ENCODE peak calls at places on chromosome X, in four cellular contexts. One of them, this sample, is unnamed. For H3K27me3 and H3K4me1, the result is how much of the 10 kb centered on the place peaks cover.

GRCh38 chrX:17375631-17376380 is 806 bp downstream of the NHS start:
- DNase-seq in Panc1: no peak
- DNase-seq in heart left ventricle: peak
- DNase-seq in esophagus squamous epithelium: no peak
- DNase-seq in this sample: peak

GRCh38 chrX:45710081-45710801 is 509.6 kb upstream of the DIPK2B start:
- DNase-seq in heart left ventricle: no peak
- DNase-seq in Panc1: peak
- DNase-seq in esophagus squamous epithelium: no peak
- DNase-seq in this sample: no peak

GRCh38 chrX:97909245-97909644 is 1025.5 kb downstream of the RPA4 start:
- DNase-seq in Panc1: no peak
- DNase-seq in heart left ventricle: no peak
- DNase-seq in esophagus squamous epithelium: no peak
- DNase-seq in this sample: no peak

GRCh38 chrX:21779095-21779494 is 21.2 kb upstream of the SMPX start:
- DNase-seq in heart left ventricle: no peak
- DNase-seq in Panc1: no peak
- DNase-seq in esophagus squamous epithelium: no peak
- DNase-seq in this sample: no peak

GRCh38 chrX:52420824-52421443 is 52.1 kb downstream of the XAGE2 start:
- DNase-seq in esophagus squamous epithelium: no peak
- DNase-seq in Panc1: no peak
- DNase-seq in heart left ventricle: no peak
- DNase-seq in this sample: no peak

GRCh38 chrX:52576474-52576873 is 59.6 kb upstream of the XAGE1B start:
- DNase-seq in esophagus squamous epithelium: no peak
- DNase-seq in Panc1: no peak
- DNase-seq in heart left ventricle: no peak
- DNase-seq in this sample: no peak

GRCh38 chrX:41178201-41178600 is 93.0 kb downstream of the USP9X start:
- DNase-seq in heart left ventricle: no peak
- DNase-seq in esophagus squamous epithelium: no peak
- DNase-seq in Panc1: no peak
- DNase-seq in this sample: no peak

GRCh38 chrX:141839856-141840255 is 1.7 kb downstream of the MAGEC3 start:
- DNase-seq in heart left ventricle: no peak
- DNase-seq in esophagus squamous epithelium: no peak
- DNase-seq in Panc1: no peak
- DNase-seq in this sample: no peak

GRCh38 chrX:15072259-15072658 is 197.6 kb downstream of the ASB9 start:
- DNase-seq in esophagus squamous epithelium: no peak
- DNase-seq in heart left ventricle: no peak
- DNase-seq in Panc1: no peak
- DNase-seq in this sample: no peak

GRCh38 chrX:53287493-53288138 is 6.2 kb upstream of the IQSEC2 start:
- DNase-seq in esophagus squamous epithelium: no peak
- DNase-seq in heart left ventricle: peak
- DNase-seq in Panc1: no peak
- DNase-seq in this sample: peak

GRCh38 chrX:87900320-87900908 is 382.8 kb downstream of the KLHL4 start:
- DNase-seq in Panc1: no peak
- DNase-seq in heart left ventricle: no peak
- DNase-seq in esophagus squamous epithelium: no peak
- DNase-seq in this sample: no peak

GRCh38 chrX:64191281-64192010 is 14.1 kb downstream of the AMER1 start:
- DNase-seq in heart left ventricle: no peak
- DNase-seq in Panc1: no peak
- DNase-seq in esophagus squamous epithelium: no peak
- DNase-seq in this sample: no peak

GRCh38 chrX:150848914-150849365 is 49.5 kb downstream of the CD99L2 start:
- DNase-seq in esophagus squamous epithelium: no peak
- DNase-seq in heart left ventricle: no peak
- DNase-seq in Panc1: peak
- DNase-seq in this sample: no peak

GRCh38 chrX:123504630-123505270 is 228.1 kb downstream of the THOC2 start:
- DNase-seq in esophagus squamous epithelium: no peak
- DNase-seq in heart left ventricle: no peak
- DNase-seq in Panc1: no peak
- DNase-seq in this sample: no peak

GRCh38 chrX:19889582-19890342 is 2.4 kb upstream of the SH3KBP1 start:
- DNase-seq in heart left ventricle: no peak
- DNase-seq in esophagus squamous epithelium: no peak
- DNase-seq in Panc1: no peak
- DNase-seq in this sample: peak

GRCh38 chrX:38636949-38637819 is 75.8 kb downstream of the TSPAN7 start:
- DNase-seq in Panc1: no peak
- DNase-seq in heart left ventricle: no peak
- DNase-seq in esophagus squamous epithelium: no peak
- DNase-seq in this sample: peak

GRCh38 chrX:37291924-37292323 is 57.2 kb upstream of the PRRG1 start:
- DNase-seq in heart left ventricle: no peak
- DNase-seq in esophagus squamous epithelium: no peak
- DNase-seq in Panc1: no peak
- DNase-seq in this sample: no peak

GRCh38 chrX:8879750-8880149 is 78.6 kb upstream of the FAM9A start:
- DNase-seq in heart left ventricle: no peak
- DNase-seq in Panc1: no peak
- DNase-seq in esophagus squamous epithelium: no peak
- DNase-seq in this sample: peak

GRCh38 chrX:137305404-137305803 is 260.5 kb upstream of the ZIC3 start:
- DNase-seq in Panc1: no peak
- DNase-seq in esophagus squamous epithelium: no peak
- DNase-seq in heart left ventricle: no peak
- DNase-seq in this sample: no peak

GRCh38 chrX:154531626-154532025 is 15.0 kb downstream of the G6PD start:
- DNase-seq in heart left ventricle: no peak
- DNase-seq in esophagus squamous epithelium: no peak
- DNase-seq in Panc1: no peak
- DNase-seq in this sample: no peak

GRCh38 chrX:68762649-68763268 is 66.1 kb upstream of the EFNB1 start:
- DNase-seq in Panc1: no peak
- DNase-seq in esophagus squamous epithelium: no peak
- DNase-seq in heart left ventricle: no peak
- DNase-seq in this sample: no peak

GRCh38 chrX:7146703-7147430 is 645 bp upstream of the STS start:
- DNase-seq in esophagus squamous epithelium: no peak
- DNase-seq in Panc1: no peak
- DNase-seq in heart left ventricle: no peak
- DNase-seq in this sample: no peak

GRCh38 chrX:15293471-15293870 is 22.0 kb downstream of the ASB11 start:
- DNase-seq in Panc1: no peak
- DNase-seq in heart left ventricle: no peak
- DNase-seq in esophagus squamous epithelium: no peak
- DNase-seq in this sample: no peak

GRCh38 chrX:110242371-110242770 is 75.5 kb downstream of the AMMECR1 start:
- DNase-seq in heart left ventricle: no peak
- DNase-seq in esophagus squamous epithelium: no peak
- DNase-seq in Panc1: no peak
- DNase-seq in this sample: no peak

GRCh38 chrX:9339603-9340569 is 125.0 kb upstream of the TBL1X start:
- DNase-seq in Panc1: no peak
- DNase-seq in heart left ventricle: peak
- DNase-seq in esophagus squamous epithelium: no peak
- DNase-seq in this sample: peak

GRCh38 chrX:140948827-140949226 is 53.6 kb upstream of the SPANXB1 start:
- DNase-seq in Panc1: no peak
- DNase-seq in heart left ventricle: no peak
- DNase-seq in esophagus squamous epithelium: no peak
- DNase-seq in this sample: no peak

GRCh38 chrX:30800901-30801300 is 88.2 kb downstream of the TAB3 start:
- DNase-seq in Panc1: no peak
- DNase-seq in heart left ventricle: no peak
- DNase-seq in esophagus squamous epithelium: no peak
- DNase-seq in this sample: no peak

GRCh38 chrX:38215141-38215540 is 5.5 kb downstream of the SRPX start:
- DNase-seq in heart left ventricle: no peak
- DNase-seq in esophagus squamous epithelium: no peak
- DNase-seq in Panc1: no peak
- DNase-seq in this sample: no peak

GRCh38 chrX:130118941-130119640 is 8.8 kb upstream of the ELF4 start:
- DNase-seq in heart left ventricle: no peak
- DNase-seq in Panc1: no peak
- DNase-seq in esophagus squamous epithelium: no peak
- DNase-seq in this sample: no peak

GRCh38 chrX:130555341-130555740 is 153.6 kb downstream of the RBMX2 start:
- DNase-seq in Panc1: no peak
- DNase-seq in heart left ventricle: no peak
- DNase-seq in esophagus squamous epithelium: no peak
- DNase-seq in this sample: peak

GRCh38 chrX:63128509-63128908 is 222.6 kb downstream of the SPIN4 start:
- DNase-seq in Panc1: peak
- DNase-seq in esophagus squamous epithelium: no peak
- DNase-seq in heart left ventricle: no peak
- DNase-seq in this sample: no peak

GRCh38 chrX:112857478-112857878 is 16.8 kb upstream of the AMOT start:
- DNase-seq in esophagus squamous epithelium: no peak
- DNase-seq in Panc1: no peak
- DNase-seq in heart left ventricle: no peak
- DNase-seq in this sample: no peak

GRCh38 chrX:112851806-112852205 is 11.2 kb upstream of the AMOT start:
- DNase-seq in heart left ventricle: no peak
- DNase-seq in esophagus squamous epithelium: no peak
- DNase-seq in Panc1: no peak
- DNase-seq in this sample: no peak

GRCh38 chrX:112851161-112851779 is 10.6 kb upstream of the AMOT start:
- DNase-seq in esophagus squamous epithelium: no peak
- DNase-seq in Panc1: no peak
- DNase-seq in heart left ventricle: no peak
- DNase-seq in this sample: no peak

GRCh38 chrX:112849010-112849409 is 8.4 kb upstream of the AMOT start:
- DNase-seq in Panc1: no peak
- DNase-seq in esophagus squamous epithelium: no peak
- DNase-seq in heart left ventricle: no peak
- DNase-seq in this sample: peak

GRCh38 chrX:112852850-112853249 is 12.2 kb upstream of the AMOT start:
- DNase-seq in esophagus squamous epithelium: no peak
- DNase-seq in Panc1: no peak
- DNase-seq in heart left ventricle: no peak
- DNase-seq in this sample: no peak
- H3K27me3 ChIP-seq in esophagus squamous epithelium: under half
- H3K27me3 ChIP-seq in Panc1: under half
- H3K27me3 ChIP-seq in heart left ventricle: under half
- H3K27me3 ChIP-seq in this sample: under half

DNA sequence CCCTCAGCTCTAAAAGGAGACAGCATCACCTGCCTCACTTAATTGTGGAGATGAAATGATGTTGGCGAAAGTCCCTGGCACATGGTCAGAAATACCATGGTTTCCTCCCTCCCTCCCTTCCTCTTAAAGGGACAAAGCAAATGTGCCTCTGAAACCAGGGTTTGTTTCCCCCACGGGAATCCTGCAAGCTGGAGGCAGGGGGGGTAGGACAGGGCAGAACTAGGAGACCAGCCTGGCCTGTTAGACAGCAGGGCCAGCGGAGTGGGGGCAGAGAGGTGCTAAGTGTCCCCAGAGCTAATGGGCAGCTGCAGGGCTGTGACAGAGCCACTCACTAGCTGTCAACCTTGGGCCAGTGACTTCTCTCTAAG is 5.7 kb downstream of the RTL5 start:
- DNase-seq in Panc1: no peak
- DNase-seq in heart left ventricle: no peak
- DNase-seq in esophagus squamous epithelium: no peak
- DNase-seq in this sample: peak
- H3K4me1 ChIP-seq in Panc1: under half
- H3K4me1 ChIP-seq in heart left ventricle: under half
- H3K4me1 ChIP-seq in esophagus squamous epithelium: under half
- H3K4me1 ChIP-seq in this sample: half or more

DNA sequence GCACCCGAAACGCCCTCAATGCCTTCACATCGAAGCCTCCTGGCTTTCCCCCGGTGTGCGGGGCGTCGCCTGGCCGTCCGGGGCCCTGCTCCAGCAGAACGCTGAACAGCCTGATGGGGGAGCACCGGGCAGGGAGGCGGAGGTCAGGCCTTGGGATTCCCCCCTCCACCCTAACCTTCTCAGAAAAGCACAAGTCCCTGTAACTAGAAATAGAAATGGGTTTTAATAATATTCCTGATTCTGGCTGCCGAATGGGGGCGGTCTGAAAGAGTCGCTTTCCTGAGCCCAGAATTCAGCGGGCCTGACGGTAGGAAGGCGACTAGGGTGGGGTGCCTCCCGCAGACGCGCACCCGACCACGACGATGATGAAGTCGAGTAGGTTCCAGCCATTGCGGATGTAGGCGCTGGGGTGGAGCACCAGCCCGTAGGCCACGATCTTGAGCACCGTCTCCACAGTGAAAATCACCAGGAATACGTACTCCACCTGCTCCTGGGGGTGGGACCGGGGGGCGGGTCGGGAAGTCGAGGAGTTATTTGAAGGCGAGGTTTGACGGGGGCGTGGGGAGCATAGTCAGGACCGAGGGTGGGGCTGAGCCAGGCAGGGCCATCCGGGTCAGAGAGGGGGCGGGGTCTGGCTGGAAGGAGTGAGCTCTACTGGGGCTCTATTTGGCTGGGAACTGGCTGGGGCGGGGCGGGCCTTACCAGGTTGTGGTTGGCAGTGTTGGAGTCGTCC is 2.5 kb downstream of the CACNA1F start:
- DNase-seq in heart left ventricle: peak
- DNase-seq in esophagus squamous epithelium: peak
- DNase-seq in Panc1: no peak
- DNase-seq in this sample: no peak
- TF ChIP-seq CTCF in heart left ventricle: no peak
- TF ChIP-seq CTCF in esophagus squamous epithelium: peak
- TF ChIP-seq CTCF in Panc1: no peak
- TF ChIP-seq CTCF in this sample: no peak

GRCh38 chrX:100407784-100408642 is 2.1 kb downstream of the PCDH19 start:
- DNase-seq in heart left ventricle: no peak
- DNase-seq in Panc1: no peak
- DNase-seq in esophagus squamous epithelium: no peak
- DNase-seq in this sample: no peak
- H3K27me3 ChIP-seq in heart left ventricle: under half
- H3K27me3 ChIP-seq in Panc1: under half
- H3K27me3 ChIP-seq in esophagus squamous epithelium: half or more
- H3K27me3 ChIP-seq in this sample: under half

DNA sequence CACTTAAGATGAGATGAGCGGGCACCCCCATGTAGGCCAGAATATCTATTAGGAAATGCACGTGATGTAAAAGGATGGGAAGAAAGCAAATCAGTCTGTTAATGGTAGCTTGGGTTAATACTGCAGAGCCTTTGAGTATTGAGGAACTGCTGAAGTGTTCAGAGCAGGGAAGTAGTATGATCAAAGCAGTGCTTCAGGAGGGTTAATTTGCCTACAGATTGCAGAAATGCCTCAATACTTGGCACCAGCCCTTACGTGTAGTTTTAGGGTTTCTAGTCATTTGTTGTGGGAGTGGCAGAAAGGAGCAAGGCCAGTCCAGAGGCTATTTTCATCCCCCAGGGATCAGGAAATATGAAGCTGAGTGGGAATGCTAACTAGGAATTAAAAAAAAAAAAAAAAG is 19.7 kb downstream of the ZFX start:
- DNase-seq in esophagus squamous epithelium: no peak
- DNase-seq in Panc1: no peak
- DNase-seq in heart left ventricle: no peak
- DNase-seq in this sample: no peak
- H3K4me1 ChIP-seq in esophagus squamous epithelium: under half
- H3K4me1 ChIP-seq in Panc1: under half
- H3K4me1 ChIP-seq in heart left ventricle: under half
- H3K4me1 ChIP-seq in this sample: under half